ENCODE peak calls at places on chromosomes 11 and 22, in five cellular contexts. S, E, M, P and C are unnamed samples.

GRCh38 chr11:15493921-15494630 is 379.4 kb downstream of the INSC start:
- DNase-seq in S (no peak), E (no peak), M (no peak), P (no peak), C (peak; percentile 34)

GRCh38 chr11:130831506-130832385 is 84.5 kb downstream of the SNX19 start:
- DNase-seq in S (no peak), E (peak; percentile 38), M (no peak), P (no peak), C (peak; percentile 32)

GRCh38 chr11:86193297-86194095 is 51.1 kb upstream of the EED start:
- DNase-seq in S (peak; percentile 86), E (peak; percentile 93), M (peak; percentile 76), P (peak; percentile 82), C (peak; percentile 84)

GRCh38 chr11:16946477-16947282 is 67.5 kb downstream of the PLEKHA7 start:
- DNase-seq in S (no peak), E (peak; percentile 29), M (no peak), P (no peak), C (no peak)

GRCh38 chr11:75214411-75214821 is 26.2 kb upstream of the TPBGL start:
- DNase-seq in S (peak; percentile 48), E (peak; percentile 95), M (peak; percentile 82), P (peak; percentile 82), C (peak; percentile 68)

GRCh38 chr22:49997221-49997599 is 15.4 kb downstream of the IL17REL start:
- DNase-seq in S (no peak), E (no peak), M (no peak), P (peak; percentile 87), C (no peak)

GRCh38 chr11:69662806-69663205 is 12.3 kb downstream of the LTO1 start:
- DNase-seq in S (no peak), E (no peak), M (no peak), P (no peak), C (no peak)

GRCh38 chr11:267491-267994 is 10.7 kb upstream of the NLRP6 start:
- DNase-seq in S (no peak), E (peak; percentile 23), M (no peak), P (peak; percentile 56), C (no peak)

GRCh38 chr11:128628686-128629085 is 41.3 kb upstream of the ETS1 start:
- DNase-seq in S (no peak), E (no peak), M (no peak), P (no peak), C (no peak)

GRCh38 chr11:79113099-79113498 is 327.7 kb downstream of the TENM4 start:
- DNase-seq in S (no peak), E (no peak), M (no peak), P (no peak), C (peak; percentile 39)

GRCh38 chr22:29328055-29328454 is 12.6 kb upstream of the RASL10A start:
- DNase-seq in S (no peak), E (no peak), M (no peak), P (no peak), C (no peak)
- H3K9ac ChIP-seq in S (no peak overlapping the region), E (no peak overlapping the region), M (no peak overlapping the region), P (no peak overlapping the region), C (no peak overlapping the region)

GRCh38 chr11:44568706-44569473 is 3.4 kb downstream of the CD82 start:
- DNase-seq in S (no peak), E (no peak), M (no peak), P (peak; percentile 67), C (peak; percentile 97)
- H3K9ac ChIP-seq in S (no peak overlapping the region), E (no peak overlapping the region), M (no peak overlapping the region), P (peak overlapping the region; percentile 35), C (peak overlapping the region; percentile 11)

GRCh38 chr11:8812438-8812837 is 98.6 kb upstream of the AKIP1 start:
- DNase-seq in S (no peak), E (peak; percentile 40), M (peak; percentile 35), P (no peak), C (peak; percentile 65)

GRCh38 chr11:8811571-8811970 is 99.4 kb upstream of the AKIP1 start:
- DNase-seq in S (no peak), E (no peak), M (no peak), P (no peak), C (no peak)

GRCh38 chr11:8813658-8814057 is 97.3 kb upstream of the AKIP1 start:
- DNase-seq in S (peak; percentile 73), E (peak; percentile 97), M (peak; percentile 83), P (peak; percentile 83), C (peak; percentile 92)

GRCh38 chr11:8814923-8815240 is 96.1 kb upstream of the AKIP1 start:
- DNase-seq in S (no peak), E (peak; percentile 61), M (no peak), P (no peak), C (peak; percentile 55)

DNA sequence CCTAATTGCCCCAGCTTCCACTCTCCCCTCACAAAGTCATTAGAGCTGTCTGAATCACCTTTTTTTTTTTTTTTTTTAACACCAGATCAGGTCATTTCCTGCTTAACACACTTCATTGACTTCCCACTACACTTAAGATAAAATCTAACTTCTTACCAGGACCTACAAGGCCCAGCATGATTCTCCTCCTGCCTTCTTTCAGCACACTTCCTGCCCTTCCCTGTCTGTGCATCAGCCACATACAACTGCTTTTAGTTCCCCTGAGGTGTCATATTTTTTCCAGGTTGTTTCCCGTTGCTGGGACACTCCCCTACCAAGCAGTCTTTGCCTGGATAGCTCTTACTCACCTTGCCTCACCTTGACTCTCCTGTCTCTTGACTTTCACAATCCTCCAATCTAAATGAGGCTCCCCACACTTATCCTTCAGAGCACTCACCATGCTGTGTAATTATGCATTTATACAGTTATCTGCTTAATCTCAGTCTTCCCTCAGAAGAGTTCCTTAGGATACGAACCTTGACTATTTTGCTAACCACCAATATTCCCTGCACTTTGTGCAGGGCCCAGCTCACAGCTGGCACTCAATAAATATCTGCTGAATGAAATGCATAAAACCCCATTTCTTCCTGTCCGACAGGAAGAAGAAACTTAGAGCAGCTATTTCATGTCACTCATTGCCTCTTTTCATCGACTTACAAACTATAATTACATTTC is 96.6 kb upstream of the AKIP1 start:
- DNase-seq in S (no peak), E (peak; percentile 96), M (no peak), P (peak; percentile 40), C (peak; percentile 88)
- H3K9ac ChIP-seq in S (no peak overlapping the region), E (peak overlapping the region; percentile 60), M (no peak overlapping the region), P (peak overlapping the region; percentile 74), C (no peak overlapping the region)

GRCh38 chr22:37219534-37219933 is 7.3 kb upstream of the SSTR3 start:
- DNase-seq in S (no peak), E (no peak), M (no peak), P (no peak), C (no peak)
- H3K9ac ChIP-seq in S (no peak overlapping the region), E (no peak overlapping the region), M (no peak overlapping the region), P (no peak overlapping the region), C (no peak overlapping the region)

GRCh38 chr22:41394012-41394356 is 12.2 kb downstream of the TEF start:
- DNase-seq in S (no peak), E (no peak), M (no peak), P (no peak), C (no peak)
- H3K9ac ChIP-seq in S (no peak overlapping the region), E (no peak overlapping the region), M (no peak overlapping the region), P (no peak overlapping the region), C (no peak overlapping the region)

GRCh38 chr22:36425977-36426523 is 38.3 kb upstream of the MYH9 start:
- DNase-seq in S (no peak), E (peak; percentile 72), M (peak; percentile 74), P (peak; percentile 44), C (no peak)
- H3K9ac ChIP-seq in S (no peak overlapping the region), E (peak overlapping the region; percentile 13), M (peak overlapping the region; percentile 36), P (peak overlapping the region; percentile 63), C (no peak overlapping the region)